ENCODE peak calls at places on chromosomes 7 and 10, in seven cellular contexts. T is testis; A is upper lobe of left lung; N is adrenal gland; F is CD4-positive, alpha-beta T cell; V is ovary; Z is stomach. Y is an unnamed sample.
A peak's percentile ranks its signal among the peaks of the same experiment; 100 is the strongest.

GRCh38 chr7:43872401-43873165 is 3.3 kb upstream of the MRPS24 start:
- DNase-seq in T (peak; percentile 53), A (no peak), N (peak; percentile 77), F (no peak), V (no peak), Z (no peak), Y (no peak)

GRCh38 chr10:97499561-97500296 is 1.0 kb downstream of the UBTD1 start:
- DNase-seq in T (peak; percentile 70), A (no peak), N (peak; percentile 61), F (no peak), V (peak; percentile 77), Z (peak; percentile 57), Y (peak; percentile 49)

GRCh38 chr10:43982250-43982649 is 333.6 kb upstream of the ZNF32 start:
- DNase-seq in T (no peak), A (no peak), N (no peak), F (no peak), V (no peak), Z (no peak), Y (no peak)

GRCh38 chr10:118669020-118669766 is 73.7 kb upstream of the PRLHR start:
- DNase-seq in T (peak; percentile 61), A (no peak), N (peak; percentile 64), F (peak; percentile 18), V (no peak), Z (no peak), Y (no peak)

GRCh38 chr10:17123062-17123661 is 6.4 kb downstream of the CUBN start:
- DNase-seq in T (no peak), A (no peak), N (no peak), F (no peak), V (no peak), Z (no peak), Y (no peak)

GRCh38 chr10:115566867-115567266 is 473.7 kb downstream of the ATRNL1 start:
- DNase-seq in T (no peak), A (no peak), N (no peak), F (no peak), V (no peak), Z (no peak), Y (no peak)

GRCh38 chr10:818010-818409 is 113.5 kb downstream of the LARP4B start:
- DNase-seq in T (no peak), A (no peak), N (no peak), F (no peak), V (no peak), Z (no peak), Y (no peak)

GRCh38 chr10:43606323-43607198 is at the start of gene ZNF485:
- DNase-seq in T (peak; percentile 87), A (peak; percentile 94), N (peak; percentile 59), F (peak; percentile 42), V (peak; percentile 82), Z (peak; percentile 70), Y (peak; percentile 59)

DNA sequence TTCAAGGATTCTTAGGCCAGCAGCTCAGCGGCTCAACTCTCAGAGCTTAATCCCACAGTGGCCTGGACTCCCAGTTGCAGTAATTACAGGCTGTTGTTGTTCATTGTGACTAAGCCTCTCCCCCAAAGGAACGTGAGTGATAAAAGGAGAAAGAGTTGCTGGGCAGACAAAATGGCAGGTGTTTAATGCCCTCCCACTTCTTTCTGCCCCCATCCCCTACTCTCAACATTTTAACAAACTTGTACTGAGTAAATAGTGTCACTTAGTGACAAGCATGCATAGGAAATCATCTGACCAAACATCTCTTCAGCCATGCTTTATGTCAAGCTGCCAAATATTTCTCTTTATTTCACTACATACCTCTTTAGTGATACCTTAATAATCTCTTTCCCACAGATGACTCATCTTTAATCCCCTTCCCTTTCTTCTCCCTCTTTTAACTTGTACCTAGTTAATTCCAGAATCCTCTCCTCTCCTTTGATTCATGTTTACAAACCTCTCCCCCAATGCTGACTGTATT is 12.4 kb upstream of the MTERF1 start:
- DNase-seq in T (no peak), A (no peak), N (no peak), F (no peak), V (no peak), Z (no peak), Y (no peak)
- H3K27ac ChIP-seq in T (no peak overlapping the region), A (no peak overlapping the region), N (no peak overlapping the region), F (no peak overlapping the region), V (no peak overlapping the region), Z (no peak overlapping the region), Y (no peak overlapping the region)

DNA sequence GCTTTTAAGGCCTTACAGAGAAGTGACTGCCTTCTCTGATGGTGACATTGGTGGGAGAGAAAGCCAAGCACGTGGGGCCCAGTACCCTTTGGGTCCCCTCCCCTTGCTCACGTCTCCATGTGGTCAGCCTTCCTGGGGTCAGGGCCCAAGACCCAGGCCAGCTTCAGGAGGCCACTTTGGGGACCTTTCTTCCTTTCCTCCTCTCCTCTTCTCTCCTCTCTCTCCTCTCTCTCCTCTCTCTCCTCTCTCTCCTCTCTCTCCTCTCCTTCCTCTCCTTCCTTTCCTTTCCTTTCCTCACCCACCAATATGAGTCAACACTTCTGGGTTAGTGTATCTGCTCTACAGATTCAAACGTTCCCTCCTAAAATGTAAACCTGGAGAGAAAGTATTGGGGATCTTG is 96.9 kb upstream of the AGK start:
- DNase-seq in T (no peak), A (no peak), N (no peak), F (no peak), V (no peak), Z (no peak), Y (no peak)
- TF ChIP-seq CTCF in T (no peak), A (no peak), N (no peak), F (no peak), V (no peak), Z (no peak), Y (no peak)

GRCh38 chr10:93512565-93512964 is 16.2 kb downstream of the CEP55 start:
- DNase-seq in T (no peak), A (no peak), N (no peak), F (no peak), V (no peak), Z (no peak), Y (no peak)
- H3K27ac ChIP-seq in T (no peak overlapping the region), A (no peak overlapping the region), N (no peak overlapping the region), F (no peak overlapping the region), V (no peak overlapping the region), Z (no peak overlapping the region), Y (no peak overlapping the region)

GRCh38 chr10:69826789-69827532 is 25.3 kb downstream of the COL13A1 start:
- DNase-seq in T (no peak), A (no peak), N (no peak), F (no peak), V (no peak), Z (no peak), Y (no peak)
- TF ChIP-seq CTCF in T (no peak), A (no peak), N (no peak), F (no peak), V (no peak), Z (no peak), Y (no peak)

GRCh38 chr10:114328876-114329275 is 75.4 kb downstream of the AFAP1L2 start:
- DNase-seq in T (peak; percentile 34), A (no peak), N (no peak), F (no peak), V (no peak), Z (peak; percentile 46), Y (no peak)
- H3K27ac ChIP-seq in T (no peak overlapping the region), A (no peak overlapping the region), N (peak overlapping the region; percentile 52), F (no peak overlapping the region), V (no peak overlapping the region), Z (no peak overlapping the region), Y (no peak overlapping the region)

GRCh38 chr10:12974845-12975199 is 26.7 kb downstream of the CCDC3 start:
- DNase-seq in T (no peak), A (no peak), N (no peak), F (no peak), V (no peak), Z (no peak), Y (no peak)

GRCh38 chr10:12974123-12974844 is 27.2 kb downstream of the CCDC3 start:
- DNase-seq in T (no peak), A (no peak), N (no peak), F (no peak), V (no peak), Z (no peak), Y (no peak)

GRCh38 chr10:12973149-12973718 is 28.3 kb downstream of the CCDC3 start:
- DNase-seq in T (no peak), A (peak; percentile 17), N (no peak), F (no peak), V (no peak), Z (no peak), Y (no peak)

GRCh38 chr10:12975906-12976305 is 25.6 kb downstream of the CCDC3 start:
- DNase-seq in T (no peak), A (no peak), N (no peak), F (no peak), V (no peak), Z (no peak), Y (no peak)

DNA sequence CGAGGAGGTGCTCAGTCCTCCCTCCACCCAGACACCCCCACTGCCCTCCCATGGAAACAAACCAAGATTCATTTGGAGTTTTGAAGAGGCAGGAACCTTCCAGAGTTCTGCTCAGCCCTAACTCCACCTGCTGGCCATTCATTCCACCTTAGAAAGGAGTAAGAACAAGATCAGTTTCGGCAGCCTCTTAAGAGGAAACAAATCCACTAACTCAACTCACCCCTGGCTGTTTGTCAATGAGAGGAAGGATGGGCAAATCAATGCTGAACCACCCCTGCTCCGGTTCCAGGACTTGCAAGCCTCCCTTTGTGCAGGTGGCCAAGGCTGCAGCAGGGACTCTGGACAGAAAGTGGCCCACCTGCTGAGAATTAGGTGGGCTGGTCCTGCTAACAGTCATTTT is 26.2 kb downstream of the CCDC3 start:
- DNase-seq in T (no peak), A (no peak), N (no peak), F (no peak), V (no peak), Z (no peak), Y (no peak)
- TF ChIP-seq CTCF in T (peak; percentile 5), A (no peak), N (no peak), F (no peak), V (no peak), Z (no peak), Y (no peak)

GRCh38 chr7:142925413-142925812 is 8.1 kb downstream of the TRPV5 start:
- DNase-seq in T (no peak), A (no peak), N (no peak), F (no peak), V (no peak), Z (no peak), Y (no peak)

GRCh38 chr7:142930126-142930730 is 3.3 kb downstream of the TRPV5 start:
- DNase-seq in T (no peak), A (no peak), N (no peak), F (no peak), V (no peak), Z (no peak), Y (no peak)

GRCh38 chr7:142932386-142933091 is 1.0 kb downstream of the TRPV5 start:
- DNase-seq in T (no peak), A (no peak), N (no peak), F (no peak), V (no peak), Z (no peak), Y (no peak)

GRCh38 chr7:142927085-142927745 is 6.3 kb downstream of the TRPV5 start:
- DNase-seq in T (no peak), A (no peak), N (no peak), F (no peak), V (no peak), Z (no peak), Y (no peak)

DNA sequence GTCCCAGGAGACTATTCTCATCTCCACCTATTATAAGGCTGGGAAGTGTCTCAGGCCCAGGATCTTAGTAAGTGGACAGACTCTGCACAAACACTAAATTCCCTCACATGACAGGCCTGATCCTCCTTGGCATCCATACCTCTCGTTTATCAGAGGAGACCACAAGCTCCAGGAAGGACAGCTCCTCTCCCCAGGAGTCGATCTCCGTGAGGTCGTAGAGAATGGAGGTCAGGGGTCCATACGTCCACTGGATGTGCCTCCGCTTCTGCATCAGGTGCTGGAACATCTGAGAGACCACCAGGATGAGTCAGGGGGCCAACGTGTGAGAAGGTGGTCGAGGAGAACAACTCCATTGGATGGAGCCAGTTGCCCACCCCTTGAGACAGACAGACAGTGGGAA is 5.6 kb downstream of the TRPV5 start:
- DNase-seq in T (no peak), A (no peak), N (no peak), F (no peak), V (no peak), Z (no peak), Y (no peak)
- H3K27ac ChIP-seq in T (no peak overlapping the region), A (peak overlapping the region; percentile 78), N (peak overlapping the region; percentile 40), F (no peak overlapping the region), V (no peak overlapping the region), Z (peak overlapping the region; percentile 50), Y (no peak overlapping the region)

Y was measured in CD8-positive, alpha-beta T cell.